ENCODE peak calls at places on chromosomes 13 and 19, in eight cellular contexts. M is brain pericyte; Y is posterior vena cava; O is stimulated activated CD8-positive, alpha-beta memory T cell treated with anti-CD3 and anti-CD28 coated beads, Interleukin-12 subunit alpha, Interleukin-12 subunit beta, amount 100 ng/mL, for 4 hours; N is G401; X is activated T-cell treated with anti-CD3 and anti-CD28 coated beads, Interleukin-2, amount 50 U/mL, for 72 hours; R is MCF 10A; U is stimulated activated CD4-positive, alpha-beta T cell treated with anti-CD3 and anti-CD28 coated beads, Interleukin-2, amount 100 ng/mL, for 4 hours. F is an unnamed sample.

GRCh38 chr19:57672466-57672865 is 3.7 kb downstream of the ZSCAN4 start:
- DNase-seq in R (no peak), U (no peak), O (no peak), N (no peak), X (no peak), Y (no peak), M (no peak), F (no peak)

GRCh38 chr13:21047591-21048282 is 13.6 kb downstream of the LATS2 start:
- DNase-seq in X (no peak), N (peak), Y (no peak), U (no peak), O (no peak), R (no peak), M (no peak), F (no peak)

GRCh38 chr13:64527561-64527960 is 2702.6 kb downstream of the PCDH9 start:
- DNase-seq in N (no peak), Y (no peak), M (no peak), O (no peak), X (no peak), U (no peak), R (peak), F (no peak)

GRCh38 chr13:33838567-33839131 is 20.7 kb downstream of the RFC3 start:
- DNase-seq in Y (no peak), O (no peak), R (no peak), X (no peak), U (no peak), M (no peak), N (no peak), F (no peak)

GRCh38 chr19:7680606-7681335 is at the start of gene TRAPPC5:
- DNase-seq in R (peak), U (peak), O (peak), M (no peak), X (peak), Y (peak), N (peak), F (peak)

GRCh38 chr19:49533551-49534488 is 6.0 kb downstream of the RCN3 start:
- DNase-seq in X (peak), M (no peak), Y (peak), O (peak), N (peak), U (peak), R (peak), F (peak)

GRCh38 chr19:7869910-7870511 is 4.2 kb downstream of the PRR36 start:
- DNase-seq in Y (peak), U (peak), X (peak), R (peak), O (no peak), M (no peak), N (peak), F (no peak)

GRCh38 chr13:35723061-35723461 is 246.6 kb upstream of the MAB21L1 start:
- DNase-seq in O (no peak), M (no peak), Y (no peak), X (no peak), N (no peak), R (no peak), U (no peak), F (no peak)

GRCh38 chr13:44422755-44423643 is 49.4 kb downstream of the SERP2 start:
- DNase-seq in Y (no peak), R (no peak), N (no peak), O (no peak), M (no peak), U (no peak), X (peak), F (no peak)

GRCh38 chr19:2774083-2774679 is 8.9 kb downstream of the SGTA start:
- DNase-seq in N (no peak), M (no peak), O (no peak), Y (no peak), X (no peak), R (no peak), U (no peak), F (no peak)

GRCh38 chr19:1122021-1122971 is 18.5 kb downstream of the GPX4 start:
- DNase-seq in X (no peak), N (no peak), M (no peak), U (no peak), Y (no peak), R (no peak), O (no peak), F (no peak)

GRCh38 chr19:16036941-16037340 is 39.4 kb upstream of the TPM4 start:
- DNase-seq in R (no peak), U (no peak), N (no peak), M (no peak), O (no peak), Y (no peak), X (no peak), F (no peak)

GRCh38 chr19:3375221-3376088 is 9.1 kb downstream of the NFIC start:
- DNase-seq in N (peak), R (peak), O (no peak), U (no peak), Y (peak), M (no peak), X (no peak), F (no peak)

GRCh38 chr13:75196112-75196855 is 285.7 kb downstream of the TBC1D4 start:
- DNase-seq in N (peak), O (no peak), Y (no peak), X (no peak), U (no peak), R (peak), M (peak), F (no peak)

GRCh38 chr19:33226550-33227241 is 1.0 kb upstream of the SLC7A10 start:
- DNase-seq in M (no peak), X (peak), Y (no peak), R (no peak), U (no peak), N (no peak), O (no peak), F (peak)

GRCh38 chr19:49881672-49882394 is 4.3 kb downstream of the TBC1D17 start:
- DNase-seq in N (no peak), X (no peak), Y (no peak), U (no peak), R (no peak), M (no peak), O (no peak), F (peak)

F was measured in A549.